ENCODE peak calls at places on chromosomes 7 and 10, in six cellular contexts. M is IMR-90, G is uterus, B is transverse colon, D is K562, Q is prostate gland. I is an unnamed sample.
A peak's percentile ranks its signal among the peaks of the same experiment; 100 is the strongest.

GRCh38 chr10:11178606-11179221 is 161.0 kb downstream of the CELF2 start:
- DNase-seq in G (no peak), D (peak; percentile 84), M (peak; percentile 61), B (peak; percentile 73), Q (no peak), I (no peak)

GRCh38 chr7:107224374-107224773 is 55.6 kb downstream of the HBP1 start:
- DNase-seq in D (no peak), G (no peak), Q (no peak), M (no peak), B (no peak), I (no peak)

GRCh38 chr10:132442636-132443035 is 45.6 kb downstream of the PWWP2B start:
- DNase-seq in D (no peak), B (no peak), Q (no peak), G (no peak), M (no peak), I (no peak)

GRCh38 chr10:54797636-54798395 is 3.2 kb downstream of the PCDH15 start:
- DNase-seq in M (peak; percentile 4), Q (no peak), B (no peak), G (no peak), D (no peak), I (no peak)

GRCh38 chr10:99548041-99548530 is 15.3 kb downstream of the NKX2-3 start:
- DNase-seq in M (peak; percentile 8), D (no peak), B (no peak), G (no peak), Q (no peak), I (peak; percentile 72)

GRCh38 chr10:49617281-49618020 is 3.6 kb downstream of the CHAT start:
- DNase-seq in D (no peak), Q (no peak), B (no peak), M (no peak), G (no peak), I (no peak)

GRCh38 chr7:112386619-112387018 is 63.6 kb upstream of the IFRD1 start:
- DNase-seq in B (no peak), G (no peak), D (no peak), Q (no peak), M (no peak), I (no peak)

GRCh38 chr7:1964913-1965578 is 267.7 kb downstream of the MAD1L1 start:
- DNase-seq in M (no peak), D (no peak), B (no peak), Q (no peak), G (no peak), I (no peak)

GRCh38 chr10:91077549-91078017 is 142.9 kb upstream of the PCGF5 start:
- DNase-seq in D (no peak), G (peak; percentile 27), B (peak; percentile 83), M (peak; percentile 11), Q (peak; percentile 67), I (no peak)

GRCh38 chr10:47264797-47265281 is 35.2 kb upstream of the GDF10 start:
- DNase-seq in Q (no peak), B (peak; percentile 4), G (no peak), M (no peak), D (no peak), I (no peak)

GRCh38 chr7:134645935-134646334 is 718 bp upstream of the BPGM start:
- DNase-seq in B (no peak), G (no peak), Q (no peak), D (peak; percentile 36), M (peak; percentile 65), I (no peak)

GRCh38 chr7:103795787-103796186 is 193.7 kb downstream of the RELN start:
- DNase-seq in M (no peak), Q (no peak), G (no peak), D (no peak), B (no peak), I (no peak)

GRCh38 chr7:50674299-50674698 is 108.4 kb downstream of the GRB10 start:
- DNase-seq in D (no peak), Q (no peak), M (no peak), B (no peak), G (no peak), I (no peak)

GRCh38 chr7:50674896-50675835 is 107.5 kb downstream of the GRB10 start:
- DNase-seq in M (no peak), B (no peak), G (no peak), Q (no peak), D (no peak), I (no peak)

GRCh38 chr7:50676754-50677153 is 105.9 kb downstream of the GRB10 start:
- DNase-seq in G (no peak), M (no peak), D (no peak), B (no peak), Q (no peak), I (no peak)

GRCh38 chr7:50677279-50677996 is 105.3 kb downstream of the GRB10 start:
- DNase-seq in M (no peak), G (no peak), D (no peak), Q (no peak), B (no peak), I (no peak)

DNA sequence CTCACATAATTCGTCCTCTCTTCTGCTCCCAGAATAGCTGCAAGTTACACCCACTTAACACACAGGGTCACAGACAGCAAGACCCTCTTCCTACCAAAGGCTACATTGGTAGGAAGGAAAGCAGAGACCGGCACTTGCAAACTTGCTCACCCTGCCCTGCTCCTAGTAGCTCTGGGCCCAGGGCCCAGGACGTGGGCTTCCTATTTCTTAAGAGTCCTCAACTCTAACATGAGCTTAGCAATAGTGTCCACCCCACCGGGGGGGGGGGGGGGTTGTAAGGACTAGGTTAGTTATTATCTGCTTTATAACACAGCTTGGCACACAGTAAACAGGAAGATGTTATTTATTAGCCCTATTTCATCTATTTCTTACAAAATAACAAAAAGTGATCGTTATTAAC is 106.6 kb downstream of the GRB10 start:
- DNase-seq in Q (no peak), B (no peak), M (no peak), G (peak; percentile 68), D (no peak), I (no peak)
- TF ChIP-seq POLR2A in Q (no peak), B (no peak), M (no peak), G (no peak), D (no peak), I (no peak)

DNA sequence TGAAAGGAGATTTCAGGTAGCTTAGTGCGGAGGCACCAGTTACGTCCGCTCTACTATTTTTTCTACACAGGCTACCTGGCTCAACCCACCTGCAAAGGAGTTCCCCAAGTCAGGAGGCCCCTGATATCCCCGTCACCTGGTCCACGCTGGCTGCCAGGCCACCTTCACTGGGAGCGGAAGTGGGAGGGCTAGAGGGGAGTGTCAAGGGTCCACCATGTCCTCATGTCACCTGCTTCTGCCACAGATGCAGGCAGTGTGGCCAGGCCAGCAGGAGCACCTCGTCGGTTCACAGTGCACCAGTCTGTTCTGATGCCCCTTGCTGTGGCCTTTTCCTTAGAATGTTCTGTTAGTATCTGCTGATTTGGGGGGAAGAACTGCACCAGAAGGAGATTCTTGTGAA is 16.9 kb downstream of the NOM1 start:
- DNase-seq in Q (no peak), M (no peak), B (no peak), D (no peak), G (no peak), I (no peak)
- TF ChIP-seq POLR2A in Q (no peak), M (no peak), B (no peak), D (no peak), G (no peak), I (no peak)

GRCh38 chr7:129170373-129171021 is 17.9 kb upstream of the SMO start:
- DNase-seq in G (no peak), B (no peak), Q (no peak), D (no peak), M (no peak), I (no peak)

GRCh38 chr7:129169705-129170319 is 18.6 kb upstream of the SMO start:
- DNase-seq in D (no peak), Q (no peak), B (no peak), G (no peak), M (no peak), I (no peak)

GRCh38 chr7:129166745-129167144 is 21.7 kb upstream of the SMO start:
- DNase-seq in Q (no peak), D (no peak), G (no peak), B (no peak), M (no peak), I (no peak)

GRCh38 chr7:129169171-129169643 is 19.2 kb upstream of the SMO start:
- DNase-seq in G (no peak), D (peak; percentile 92), M (no peak), B (peak; percentile 53), Q (peak; percentile 41), I (no peak)

DNA sequence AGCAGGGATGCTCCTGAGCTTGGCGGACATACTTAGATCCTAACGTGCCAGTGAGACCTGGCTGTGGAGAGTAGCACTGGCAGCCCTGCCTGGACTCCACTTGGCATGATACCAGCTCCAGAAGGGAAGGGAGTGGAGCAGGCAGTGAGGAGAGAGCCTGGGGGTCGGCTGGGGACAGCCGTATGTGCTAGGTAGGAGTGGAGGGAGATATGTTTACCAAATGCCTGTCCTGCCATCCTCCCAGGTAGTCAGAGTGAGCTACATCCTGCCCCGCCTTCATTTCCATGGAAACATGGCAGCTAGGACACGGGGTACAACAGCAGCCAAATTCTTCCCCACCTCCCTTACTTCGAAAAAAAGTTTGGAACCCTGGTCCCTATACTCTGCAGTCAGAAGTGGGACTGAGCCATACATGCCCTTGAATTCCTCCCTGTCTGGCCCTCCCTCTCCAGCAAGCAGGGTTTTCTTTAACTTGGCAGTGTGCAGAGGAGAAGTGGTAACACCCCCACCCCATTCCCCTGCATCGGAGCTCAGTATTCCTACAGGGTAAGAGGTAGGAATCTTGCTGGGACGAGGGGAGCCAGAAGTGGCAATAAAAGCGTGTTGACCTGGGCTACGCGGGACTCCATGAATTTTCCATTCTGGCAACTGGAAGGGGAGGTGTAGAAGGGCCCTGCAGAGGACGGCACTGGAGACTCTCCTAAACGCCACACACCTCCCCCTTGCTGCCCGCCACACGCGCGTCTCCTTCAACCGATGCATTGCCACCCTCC is 20.0 kb upstream of the SMO start:
- DNase-seq in M (no peak), G (no peak), B (no peak), D (no peak), Q (peak; percentile 42), I (no peak)
- TF ChIP-seq POLR2A in M (no peak), G (no peak), B (no peak), D (no peak), Q (no peak), I (no peak)

DNA sequence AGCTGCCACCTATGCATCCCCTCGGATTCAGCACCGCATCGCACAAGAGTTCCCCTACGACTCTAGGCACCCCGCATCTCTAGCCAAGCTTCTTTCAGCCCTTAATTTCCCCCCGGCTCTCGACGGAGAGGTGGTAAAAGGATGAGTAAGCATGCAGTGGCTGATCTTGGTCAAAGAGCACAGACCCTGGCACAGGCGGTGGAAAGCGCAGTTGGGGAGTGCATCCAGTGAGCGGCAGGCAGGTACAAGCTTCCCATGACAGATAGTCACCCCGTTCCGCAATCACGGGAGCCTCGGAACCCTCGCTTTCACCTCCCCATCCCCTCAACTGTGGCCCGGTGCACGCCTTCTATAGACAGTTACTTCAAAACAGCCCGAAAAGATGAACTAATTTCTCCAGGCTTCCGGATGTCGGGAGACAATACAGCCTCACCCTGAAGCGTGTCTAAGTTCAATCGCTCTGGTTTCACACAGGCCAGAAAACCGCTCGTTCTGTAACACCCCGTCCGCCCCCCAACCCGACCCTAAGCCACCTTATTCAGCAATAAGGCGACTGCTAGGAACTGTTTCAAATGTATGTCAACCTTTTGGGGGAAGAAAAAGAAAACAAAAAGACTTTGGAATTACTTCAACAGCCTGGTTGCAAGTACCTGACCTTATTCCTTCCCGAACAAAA is 1.5 kb downstream of the RHEB start:
- DNase-seq in M (peak; percentile 48), G (peak; percentile 62), D (peak; percentile 31), B (peak; percentile 75), Q (peak; percentile 45), I (peak; percentile 35)
- TF ChIP-seq POLR2A in M (peak; percentile 63), G (no peak), D (no peak), B (peak; percentile 62), Q (no peak), I (peak; percentile 21)

GRCh38 chr10:121994429-121994881 is 5.5 kb downstream of the TACC2 start:
- DNase-seq in M (no peak), G (peak; percentile 38), Q (peak; percentile 79), D (no peak), B (peak; percentile 64), I (no peak)
- TF ChIP-seq POLR2A in M (no peak), G (no peak), Q (no peak), D (no peak), B (peak; percentile 45), I (no peak)

I was measured in H54.